ENCODE peak calls at places on chromosomes 13 and 19, in nine cellular contexts. O is cardiac muscle cell; U is effector CD4-positive, alpha-beta T cell; P is astrocyte of the spinal cord; Z is ELR; R is nucleus accumbens; W is psoas muscle; M is LHCN-M2; N is T-cell. G is an unnamed sample.

GRCh38 chr13:67880916-67881315 is 650.8 kb upstream of the PCDH9 start:
- DNase-seq in O (no peak), U (no peak), P (peak), Z (peak), R (no peak), W (no peak), M (peak), N (no peak), G (no peak)

GRCh38 chr13:40430234-40430633 is 236.2 kb downstream of the FOXO1 start:
- DNase-seq in O (no peak), U (no peak), P (no peak), Z (no peak), R (no peak), W (no peak), M (no peak), N (no peak), G (no peak)

GRCh38 chr13:26707122-26708006 is 53.2 kb downstream of the GPR12 start:
- DNase-seq in O (peak), U (no peak), P (peak), Z (peak), R (peak), W (no peak), M (peak), N (no peak), G (no peak)

GRCh38 chr19:39170398-39171231 is 26.1 kb upstream of the NCCRP1 start:
- DNase-seq in O (no peak), U (no peak), P (no peak), Z (no peak), R (no peak), W (no peak), M (no peak), N (no peak), G (no peak)

GRCh38 chr19:42601811-42602443 is 7.2 kb upstream of the CEACAM8 start:
- DNase-seq in O (peak), U (no peak), P (no peak), Z (peak), R (no peak), W (no peak), M (peak), N (no peak), G (no peak)

GRCh38 chr19:31519216-31519615 is 170.0 kb upstream of the TSHZ3 start:
- DNase-seq in O (no peak), U (no peak), P (no peak), Z (no peak), R (no peak), W (no peak), M (no peak), N (no peak), G (no peak)

GRCh38 chr19:45469835-45470146 is 2.0 kb downstream of the FOSB start:
- DNase-seq in O (no peak), U (no peak), P (peak), Z (peak), R (no peak), W (no peak), M (peak), N (no peak), G (peak)

GRCh38 chr13:50891206-50891605 is 18.4 kb upstream of the RNASEH2B start:
- DNase-seq in O (no peak), U (no peak), P (no peak), Z (no peak), R (no peak), W (no peak), M (peak), N (no peak), G (no peak)

GRCh38 chr13:113582841-113583631 is 1.5 kb upstream of the TFDP1 start:
- DNase-seq in O (no peak), U (no peak), P (peak), Z (no peak), R (no peak), W (peak), M (no peak), N (no peak), G (no peak)

GRCh38 chr13:30334663-30335386 is 27.5 kb upstream of the KATNAL1 start:
- DNase-seq in O (peak), U (peak), P (peak), Z (peak), R (no peak), W (no peak), M (peak), N (no peak), G (no peak)

GRCh38 chr19:4724252-4724514 is 541 bp upstream of the DPP9 start:
- DNase-seq in O (no peak), U (no peak), P (no peak), Z (no peak), R (peak), W (no peak), M (no peak), N (no peak), G (no peak)

GRCh38 chr19:9847087-9847671 is 12.1 kb downstream of the PIN1 start:
- DNase-seq in O (peak), U (no peak), P (peak), Z (peak), R (peak), W (peak), M (peak), N (no peak), G (no peak)

GRCh38 chr19:28406237-28406596 is 806.7 kb downstream of the UQCRFS1 start:
- DNase-seq in O (peak), U (no peak), P (no peak), Z (no peak), R (no peak), W (no peak), M (no peak), N (no peak), G (no peak)

GRCh38 chr19:1833540-1833939 is 14.7 kb downstream of the REXO1 start:
- DNase-seq in O (no peak), U (no peak), P (no peak), Z (no peak), R (no peak), W (no peak), M (no peak), N (no peak), G (no peak)

GRCh38 chr19:648305-648704 is 8.6 kb downstream of the FGF22 start:
- DNase-seq in O (no peak), U (no peak), P (no peak), Z (no peak), R (no peak), W (no peak), M (no peak), N (no peak), G (no peak)

GRCh38 chr13:26022538-26023292 is 29.1 kb downstream of the SHISA2 start:
- DNase-seq in O (peak), U (no peak), P (peak), Z (peak), R (no peak), W (peak), M (peak), N (no peak), G (no peak)

GRCh38 chr13:23007430-23007829 is 173.3 kb upstream of the SGCG start:
- DNase-seq in O (no peak), U (no peak), P (no peak), Z (no peak), R (no peak), W (no peak), M (peak), N (no peak), G (no peak)

GRCh38 chr13:31048521-31048920 is 113.2 kb downstream of the HSPH1 start:
- DNase-seq in O (no peak), U (no peak), P (no peak), Z (peak), R (no peak), W (no peak), M (no peak), N (no peak), G (no peak)

GRCh38 chr19:39968789-39969188 is 2.2 kb upstream of the PSMC4 start:
- DNase-seq in O (no peak), U (no peak), P (no peak), Z (no peak), R (no peak), W (no peak), M (no peak), N (no peak), G (no peak)

GRCh38 chr19:42528354-42529247 is at the start of gene CEACAM1:
- DNase-seq in O (peak), U (peak), P (no peak), Z (peak), R (no peak), W (no peak), M (no peak), N (no peak), G (peak)

GRCh38 chr19:44582581-44583265 is 30.6 kb upstream of the IGSF23 start:
- DNase-seq in O (peak), U (no peak), P (no peak), Z (peak), R (no peak), W (no peak), M (peak), N (no peak), G (no peak)

GRCh38 chr19:48844472-48844871 is 8.2 kb upstream of the HSD17B14 start:
- DNase-seq in O (peak), U (no peak), P (peak), Z (peak), R (no peak), W (no peak), M (peak), N (no peak), G (no peak)

GRCh38 chr19:13036366-13036976 is 41.2 kb downstream of the NFIX start:
- DNase-seq in O (peak), U (no peak), P (peak), Z (peak), R (no peak), W (peak), M (peak), N (no peak), G (no peak)

GRCh38 chr19:9848761-9849160 is 13.6 kb downstream of the PIN1 start:
- DNase-seq in O (no peak), U (no peak), P (no peak), Z (no peak), R (no peak), W (no peak), M (no peak), N (no peak), G (no peak)

GRCh38 chr19:30388327-30388726 is 16.1 kb downstream of the ZNF536 start:
- DNase-seq in O (no peak), U (no peak), P (no peak), Z (no peak), R (no peak), W (no peak), M (no peak), N (no peak), G (no peak)

GRCh38 chr19:29833614-29834261 is 21.9 kb downstream of the CCNE1 start:
- DNase-seq in O (no peak), U (no peak), P (no peak), Z (no peak), R (no peak), W (peak), M (no peak), N (no peak), G (no peak)

GRCh38 chr19:46654621-46655152 is 6.3 kb downstream of the DACT3 start:
- DNase-seq in O (peak), U (no peak), P (no peak), Z (no peak), R (peak), W (no peak), M (no peak), N (no peak), G (no peak)